ENCODE peak calls at places on chromosomes 3 and 15, in four cellular contexts. C is CD8-positive, alpha-beta T cell; N is iPS DF 6.9; W is CD8-positive, alpha-beta memory T cell. I is an unnamed sample. For H3K27me3 and H3K9me3, the result is how much of the 10 kb centered on the place peaks cover.

GRCh38 chr15:95520511-95520910 is 810.0 kb upstream of the NR2F2 start:
- DNase-seq in C (no peak), W (no peak), N (no peak), I (no peak)

GRCh38 chr3:70805044-70805732 is 492.8 kb upstream of the MDFIC2 start:
- DNase-seq in N (no peak), C (no peak), W (no peak), I (no peak)

GRCh38 chr3:110750201-110750600 is 321.4 kb upstream of the NECTIN3 start:
- DNase-seq in C (no peak), W (no peak), N (no peak), I (no peak)

GRCh38 chr15:81948142-81948709 is 97.6 kb downstream of the MEX3B start:
- DNase-seq in N (no peak), W (no peak), C (no peak), I (no peak)

GRCh38 chr15:90838066-90838465 is 30.3 kb upstream of the FURIN start:
- DNase-seq in W (peak), C (peak), N (no peak), I (no peak)

GRCh38 chr3:124601189-124601588 is 129.1 kb upstream of the UMPS start:
- DNase-seq in C (no peak), W (no peak), N (no peak), I (no peak)

GRCh38 chr3:160400048-160400630 is 689 bp downstream of the SMC4 start:
- DNase-seq in N (no peak), C (peak), W (peak), I (peak)

GRCh38 chr15:52179278-52180195 is 11.7 kb downstream of the GNB5 start:
- DNase-seq in W (peak), N (peak), C (peak), I (peak)

GRCh38 chr15:80673561-80674244 is 21.4 kb upstream of the ABHD17C start:
- DNase-seq in W (no peak), C (no peak), N (no peak), I (no peak)

GRCh38 chr15:47586653-47587224 is 130.6 kb upstream of the SEMA6D start:
- DNase-seq in W (no peak), C (no peak), N (no peak), I (peak)

GRCh38 chr3:142563491-142563997 is 15.0 kb downstream of the ATR start:
- DNase-seq in N (no peak), C (no peak), W (no peak), I (no peak)

GRCh38 chr3:149611149-149611548 is 46.7 kb downstream of the WWTR1 start:
- DNase-seq in N (no peak), W (no peak), C (no peak), I (no peak)
- H3K27me3 ChIP-seq in N (under half), W (under half), C (under half), I (under half)

DNA sequence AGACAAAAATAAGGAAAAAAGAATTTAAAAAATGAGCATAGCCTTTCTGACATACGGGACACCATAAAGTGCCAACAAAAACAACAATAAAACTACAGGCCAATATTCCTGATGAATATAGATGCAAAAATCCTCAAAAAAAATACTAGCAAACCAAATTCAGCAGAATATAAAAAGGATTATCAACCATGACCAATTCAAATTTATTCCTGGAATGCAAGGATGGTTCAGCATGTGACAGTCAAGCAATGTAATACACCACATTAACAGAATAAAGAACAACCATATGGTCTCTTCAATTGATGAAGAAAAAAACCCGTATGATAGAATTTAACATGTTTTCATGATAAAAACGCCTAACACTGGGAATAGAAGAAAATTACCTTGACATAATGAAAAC is 341.7 kb downstream of the PYDC2 start:
- DNase-seq in C (no peak), W (no peak), N (no peak), I (no peak)
- H3K9me3 ChIP-seq in C (under half), W (under half), N (under half), I (under half)

DNA sequence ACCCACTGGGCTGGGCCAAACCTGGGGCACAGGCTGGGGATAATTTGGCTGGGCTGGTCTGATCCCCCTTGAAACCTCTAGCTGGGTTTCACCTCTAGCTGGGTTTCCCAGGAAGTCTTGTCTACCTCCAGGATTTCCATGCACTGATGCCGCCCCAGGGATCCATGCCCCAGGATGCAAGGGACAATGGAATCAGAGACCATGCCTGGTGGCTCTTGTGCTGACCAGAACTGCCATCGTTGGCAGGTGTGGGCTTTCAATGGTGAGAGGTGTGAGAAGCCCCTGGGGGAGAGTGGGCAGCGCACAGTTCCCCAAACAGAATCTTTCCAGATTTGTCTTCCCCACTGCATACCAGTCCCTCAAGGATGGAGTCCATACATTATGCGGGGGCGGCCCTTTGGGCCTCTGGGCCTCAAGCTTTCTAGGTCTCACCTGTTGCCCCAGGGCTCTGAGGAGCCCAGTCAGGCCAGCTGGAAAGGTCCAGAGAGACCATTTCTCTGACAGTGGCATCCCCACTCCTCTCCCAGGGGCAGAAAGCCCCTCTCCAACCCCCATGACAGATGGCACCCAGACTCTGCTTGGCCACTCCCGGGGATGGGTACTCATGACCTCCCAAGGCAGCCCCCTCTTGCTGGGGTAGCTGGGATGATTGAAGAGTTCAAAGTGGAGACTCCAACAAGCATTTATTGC is 35.4 kb downstream of the EPHB3 start:
- DNase-seq in W (no peak), C (no peak), N (no peak), I (no peak)
- H3K27me3 ChIP-seq in W (under half), C (under half), N (under half), I (under half)

GRCh38 chr3:33525232-33525631 is 85.0 kb upstream of the UBP1 start:
- DNase-seq in N (no peak), W (no peak), C (no peak), I (no peak)
- H3K9me3 ChIP-seq in N (under half), W (under half), C (under half), I (under half)

GRCh38 chr3:26624209-26624775 is 1.7 kb downstream of the LRRC3B start:
- DNase-seq in W (no peak), N (no peak), C (no peak), I (no peak)

GRCh38 chr3:26622634-26623408 is at the start of gene LRRC3B:
- DNase-seq in C (no peak), W (no peak), N (no peak), I (no peak)

GRCh38 chr3:26621891-26622633 is 510 bp upstream of the LRRC3B start:
- DNase-seq in W (no peak), C (no peak), N (no peak), I (no peak)

GRCh38 chr3:26625187-26625586 is 2.6 kb downstream of the LRRC3B start:
- DNase-seq in C (no peak), W (no peak), N (no peak), I (no peak)

GRCh38 chr3:26623409-26624208 is 1.0 kb downstream of the LRRC3B start:
- DNase-seq in W (no peak), C (no peak), N (no peak), I (no peak)
- H3K27me3 ChIP-seq in W (under half), C (under half), N (half or more), I (half or more)

DNA sequence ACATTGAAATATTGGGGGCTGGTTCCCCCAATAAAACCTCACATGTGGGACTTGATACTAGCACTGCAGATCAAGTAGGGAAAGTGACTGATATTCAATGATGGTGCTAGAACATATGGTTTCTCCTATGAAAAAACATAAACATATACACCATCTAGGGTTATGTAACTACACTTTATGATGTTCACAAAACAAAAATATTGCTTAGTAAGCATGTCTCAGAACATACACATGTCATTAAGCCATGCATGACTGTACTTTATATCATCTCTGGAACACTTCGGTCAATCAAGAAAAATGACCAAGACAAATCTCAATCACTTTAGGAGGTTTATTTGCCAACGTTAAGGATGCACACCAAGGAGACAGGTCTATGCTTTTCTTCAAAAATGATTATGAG is 57.4 kb downstream of the ZNF717 start:
- DNase-seq in N (no peak), W (no peak), C (no peak), I (no peak)
- H3K9me3 ChIP-seq in N (under half), W (under half), C (under half), I (half or more)

I was measured in left ventricle myocardium inferior.